ENCODE peak calls at places on chromosomes 1 and 21, in four cellular contexts. A, K, Z and C are unnamed samples.

GRCh38 chr1:151990856-151991198 is 2.8 kb downstream of the S100A10 start:
- DNase-seq in Z (no peak), K (peak), A (no peak), C (no peak)

GRCh38 chr1:162951553-162952315 is 90.8 kb upstream of the CCDC190 start:
- DNase-seq in K (no peak), Z (no peak), A (no peak), C (no peak)

GRCh38 chr1:76501136-76501535 is 366.1 kb upstream of the ST6GALNAC5 start:
- DNase-seq in K (no peak), A (no peak), Z (no peak), C (no peak)

GRCh38 chr21:16061194-16061593 is 331.4 kb downstream of the USP25 start:
- DNase-seq in Z (no peak), A (no peak), K (no peak), C (no peak)

GRCh38 chr1:22412932-22413727 is 38.5 kb upstream of the ZBTB40 start:
- DNase-seq in K (no peak), Z (no peak), A (peak), C (no peak)

GRCh38 chr1:235513495-235514366 is 9.5 kb upstream of the B3GALNT2 start:
- DNase-seq in A (peak), Z (peak), K (peak), C (no peak)

GRCh38 chr1:200660719-200661118 is 9.0 kb downstream of the DDX59 start:
- DNase-seq in Z (no peak), A (no peak), K (no peak), C (no peak)

GRCh38 chr1:117188268-117189108 is 22.2 kb downstream of the VTCN1 start:
- DNase-seq in A (no peak), Z (no peak), K (no peak), C (no peak)

GRCh38 chr1:186659946-186660472 is 20.2 kb downstream of the PTGS2 start:
- DNase-seq in Z (no peak), K (no peak), A (no peak), C (no peak)

GRCh38 chr21:38984568-38984967 is 178.8 kb downstream of the ETS2 start:
- DNase-seq in K (no peak), Z (no peak), A (no peak), C (no peak)

GRCh38 chr1:9822897-9823692 is 670 bp downstream of the CLSTN1 start:
- DNase-seq in Z (peak), K (no peak), A (peak), C (peak)

GRCh38 chr1:46757256-46757955 is 38.5 kb upstream of the EFCAB14 start:
- DNase-seq in A (no peak), K (no peak), Z (no peak), C (no peak)

GRCh38 chr1:147625274-147625986 is 44.9 kb downstream of the ACP6 start:
- DNase-seq in Z (no peak), K (peak), A (no peak), C (no peak)

GRCh38 chr1:5709976-5710375 is 282.2 kb downstream of the NPHP4 start:
- DNase-seq in A (no peak), Z (no peak), K (no peak), C (no peak)

GRCh38 chr1:59408608-59409007 is 111.7 kb downstream of the FGGY start:
- DNase-seq in Z (no peak), A (no peak), K (peak), C (no peak)

GRCh38 chr1:114319480-114319879 is 165.8 kb upstream of the SYT6 start:
- DNase-seq in K (no peak), A (no peak), Z (no peak), C (no peak)

GRCh38 chr21:35801388-35801787 is 258.9 kb downstream of the SETD4 start:
- DNase-seq in K (no peak), Z (no peak), A (no peak), C (no peak)

GRCh38 chr1:7705048-7705907 is 65.8 kb upstream of the VAMP3 start:
- DNase-seq in Z (no peak), K (no peak), A (no peak), C (peak)

GRCh38 chr1:162660598-162660997 is 28.3 kb downstream of the DDR2 start:
- DNase-seq in Z (no peak), K (no peak), A (no peak), C (no peak)

GRCh38 chr1:45409243-45409642 is 69.0 kb upstream of the MUTYH start:
- DNase-seq in A (no peak), K (no peak), Z (no peak), C (no peak)

GRCh38 chr21:25638634-25639166 is 358 bp upstream of the JAM2 start:
- DNase-seq in A (no peak), K (no peak), Z (no peak), C (no peak)

GRCh38 chr1:100184536-100184935 is 6.5 kb upstream of the LRRC39 start:
- DNase-seq in K (no peak), Z (no peak), A (no peak), C (no peak)

GRCh38 chr1:198662821-198663220 is 24.0 kb downstream of the PTPRC start:
- DNase-seq in K (no peak), A (no peak), Z (no peak), C (no peak)

GRCh38 chr1:34166191-34167090 is 1.4 kb upstream of the CSMD2 start:
- DNase-seq in Z (no peak), A (no peak), K (no peak), C (peak)

GRCh38 chr1:11701551-11701961 is 10.0 kb downstream of the DRAXIN start:
- DNase-seq in Z (no peak), K (no peak), A (no peak), C (no peak)

GRCh38 chr1:151282883-151283725 is 1.0 kb downstream of the ZNF687 start:
- DNase-seq in K (peak), Z (peak), A (peak), C (peak)

GRCh38 chr1:147892731-147893214 is 9.8 kb upstream of the GJA8 start:
- DNase-seq in Z (peak), A (peak), K (peak), C (peak)

GRCh38 chr1:45669859-45670655 is 16.3 kb downstream of the GPBP1L1 start:
- DNase-seq in A (no peak), K (no peak), Z (no peak), C (no peak)

GRCh38 chr1:17617787-17618557 is 78.5 kb downstream of the ARHGEF10L start:
- DNase-seq in A (no peak), Z (no peak), K (no peak), C (no peak)

GRCh38 chr1:176211395-176212165 is 4.5 kb upstream of the COP1 start:
- DNase-seq in Z (no peak), A (no peak), K (no peak), C (no peak)

GRCh38 chr1:176206961-176207902 is at the start of gene COP1:
- DNase-seq in K (peak), A (peak), Z (peak), C (peak)

GRCh38 chr1:176205322-176205914 is 1.7 kb downstream of the COP1 start:
- DNase-seq in Z (no peak), K (no peak), A (no peak), C (no peak)

GRCh38 chr1:176206006-176206960 is 803 bp downstream of the COP1 start:
- DNase-seq in Z (no peak), K (peak), A (peak), C (peak)

DNA sequence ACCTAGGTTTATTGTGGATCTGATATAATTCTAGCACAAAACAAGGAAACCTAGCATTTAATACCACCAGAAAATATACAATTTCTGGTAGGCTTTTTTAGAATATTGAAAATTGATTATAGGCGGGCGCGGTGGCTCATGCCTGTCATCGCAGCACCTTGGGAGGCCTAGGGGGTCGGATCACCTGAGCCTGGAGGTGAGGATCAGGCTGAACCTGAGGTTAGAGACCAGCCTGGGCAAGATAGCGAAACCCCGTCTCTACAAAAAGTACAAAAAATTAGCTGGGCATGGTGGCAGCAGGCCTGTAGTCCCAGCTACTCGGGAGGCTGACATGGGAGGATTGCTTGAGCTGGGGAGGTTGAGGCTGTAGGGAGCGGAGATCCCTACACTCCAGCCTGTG is 948 bp upstream of the COP1 start:
- DNase-seq in A (no peak), K (no peak), Z (no peak), C (no peak)
- TF ChIP-seq JUN in A (no peak), K (no peak), Z (no peak), C (no peak)

GRCh38 chr21:17921579-17922530 is 102.7 kb upstream of the C21orf91 start:
- DNase-seq in Z (no peak), K (no peak), A (no peak), C (no peak)
- TF ChIP-seq HMGXB4 in Z (no peak), K (no peak), A (no peak), C (no peak)

DNA sequence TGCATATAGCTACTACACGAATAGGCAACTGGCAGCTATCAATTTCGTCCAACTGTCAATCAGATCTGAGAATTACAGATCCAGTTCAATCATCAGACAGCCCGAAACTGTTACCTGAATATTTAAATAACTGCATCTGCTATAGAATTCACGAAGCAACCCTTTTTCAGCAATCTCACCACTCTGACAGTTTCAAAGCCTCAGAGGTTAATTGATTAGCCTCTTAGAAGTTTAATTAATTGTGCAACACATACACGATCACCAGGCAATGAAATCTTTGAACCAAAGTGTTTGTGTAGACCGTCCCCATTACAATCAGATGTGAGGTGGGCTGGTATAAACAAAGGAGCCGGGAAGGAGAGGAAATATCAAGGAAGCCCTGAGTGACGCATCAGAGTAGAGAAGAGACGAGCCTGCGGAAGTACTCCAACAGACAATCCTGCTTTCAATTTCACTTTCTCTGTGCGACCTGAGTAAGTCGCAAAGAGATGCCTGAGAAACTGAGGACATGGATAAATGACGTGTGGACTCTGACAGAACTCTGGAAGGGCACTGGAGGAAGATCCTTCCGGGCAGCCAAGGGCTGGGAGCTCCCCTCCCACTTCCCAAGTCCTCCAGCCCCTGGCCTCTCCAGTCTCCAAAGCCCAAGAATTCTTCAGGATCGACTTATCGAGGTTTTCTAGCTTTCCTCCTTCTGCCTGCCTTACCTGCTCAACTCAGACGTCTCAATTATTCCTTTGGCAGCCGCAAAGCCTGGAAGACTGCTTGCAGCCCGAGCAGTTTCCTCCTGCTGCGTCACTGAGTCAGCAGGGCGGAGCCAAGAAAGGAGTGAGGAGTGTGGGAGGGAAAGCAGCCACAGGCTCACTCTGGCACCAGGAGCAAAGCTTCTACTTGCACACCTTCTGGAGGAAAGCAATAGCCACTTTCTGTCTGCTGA is at the start of gene RNASEL:
- DNase-seq in A (peak), Z (peak), K (no peak), C (peak)
- TF ChIP-seq JUN in A (no peak), Z (no peak), K (no peak), C (no peak)

GRCh38 chr1:153991806-153992205 is 1.2 kb downstream of the RPS27 start:
- DNase-seq in K (no peak), A (no peak), Z (no peak), C (no peak)

GRCh38 chr1:153987621-153988020 is 1.5 kb upstream of the RAB13 start:
- DNase-seq in A (no peak), K (no peak), Z (no peak), C (no peak)

GRCh38 chr1:153995640-153996039 is 5.1 kb downstream of the RPS27 start:
- DNase-seq in K (no peak), Z (no peak), A (no peak), C (no peak)

GRCh38 chr1:153990468-153991150 is at the start of gene RPS27:
- DNase-seq in K (peak), A (peak), Z (peak), C (peak)

DNA sequence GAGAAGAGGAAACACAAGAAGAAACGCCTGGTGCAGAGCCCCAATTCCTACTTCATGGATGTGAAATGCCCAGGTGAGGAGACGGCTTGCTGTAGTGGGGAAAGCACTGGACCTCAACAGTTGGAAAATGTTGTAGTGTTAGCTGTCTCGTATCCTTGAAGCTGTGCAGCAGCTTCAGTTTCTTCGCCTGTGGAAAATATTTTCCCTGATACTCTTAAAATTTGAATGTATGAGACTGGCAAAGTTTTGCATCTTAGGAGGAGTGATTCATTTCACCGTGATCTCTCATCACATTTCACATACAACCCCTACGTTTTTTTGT is 550 bp downstream of the RPS27 start:
- DNase-seq in Z (no peak), K (no peak), A (no peak), C (no peak)
- TF ChIP-seq HMGXB4 in Z (no peak), K (no peak), A (no peak), C (no peak)

DNA sequence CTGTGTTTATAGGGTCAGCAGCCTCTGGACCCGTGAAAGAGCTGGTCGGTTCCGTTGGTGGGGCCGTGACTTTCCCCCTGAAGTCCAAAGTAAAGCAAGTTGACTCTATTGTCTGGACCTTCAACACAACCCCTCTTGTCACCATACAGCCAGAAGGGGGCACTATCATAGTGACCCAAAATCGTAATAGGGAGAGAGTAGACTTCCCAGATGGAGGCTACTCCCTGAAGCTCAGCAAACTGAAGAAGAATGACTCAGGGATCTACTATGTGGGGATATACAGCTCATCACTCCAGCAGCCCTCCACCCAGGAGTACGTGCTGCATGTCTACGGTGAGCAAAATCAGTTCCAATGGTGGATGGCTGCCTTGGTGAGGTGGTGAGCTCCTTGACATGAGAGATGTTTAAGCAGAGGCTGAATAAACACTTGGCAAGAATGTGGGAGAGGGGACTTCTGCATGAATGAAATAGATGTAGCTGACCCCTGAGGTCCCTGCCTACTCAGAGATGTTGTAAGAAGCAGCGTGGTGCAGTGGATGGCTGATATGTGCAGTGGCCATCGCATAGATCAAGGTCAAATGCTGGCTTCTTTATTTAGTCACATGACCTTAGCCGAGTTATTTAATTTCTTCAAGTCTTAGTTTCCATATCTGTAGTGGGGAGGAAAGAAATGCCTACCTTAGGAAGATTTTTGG is 9.3 kb downstream of the SLAMF7 start:
- DNase-seq in Z (peak), K (no peak), A (peak), C (no peak)
- TF ChIP-seq JUN in Z (no peak), K (no peak), A (no peak), C (no peak)

GRCh38 chr1:53163291-53163768 is 20.9 kb upstream of the SLC1A7 start:
- DNase-seq in Z (no peak), A (no peak), K (no peak), C (no peak)

GRCh38 chr1:53165408-53165961 is 23.0 kb upstream of the SLC1A7 start:
- DNase-seq in A (no peak), K (no peak), Z (no peak), C (no peak)

GRCh38 chr1:53162621-53163020 is 20.2 kb upstream of the SLC1A7 start:
- DNase-seq in Z (no peak), A (no peak), K (no peak), C (no peak)

GRCh38 chr1:53166366-53166765 is 23.9 kb upstream of the SLC1A7 start:
- DNase-seq in A (no peak), Z (no peak), K (no peak), C (no peak)

GRCh38 chr1:53166912-53167311 is 24.5 kb upstream of the SLC1A7 start:
- DNase-seq in K (no peak), Z (no peak), A (no peak), C (no peak)
- TF ChIP-seq HMGXB4 in K (no peak), Z (no peak), A (no peak), C (no peak)

GRCh38 chr1:109214695-109215623 is 1.2 kb downstream of the SARS1 start:
- DNase-seq in K (peak), A (peak), Z (peak), C (peak)
- TF ChIP-seq JUN in K (no peak), A (no peak), Z (no peak), C (no peak)

DNA sequence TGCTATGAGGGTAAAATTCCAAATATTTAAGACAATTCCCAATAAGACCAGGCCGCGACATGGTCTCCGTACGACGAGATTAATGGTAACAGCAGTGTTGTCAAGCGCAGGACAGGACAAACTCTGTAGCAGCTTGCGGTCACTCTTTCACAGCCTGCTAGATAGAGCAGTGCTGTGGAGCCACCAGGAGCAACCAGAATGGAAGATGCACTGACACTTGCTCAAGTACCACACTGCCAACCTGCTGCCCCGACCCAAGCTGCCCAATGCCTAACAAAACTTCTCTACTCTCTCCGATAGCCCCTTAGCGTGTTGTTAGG is 636 bp downstream of the WARS2 start:
- DNase-seq in Z (peak), K (no peak), A (no peak), C (no peak)
- TF ChIP-seq HMGXB4 in Z (no peak), K (no peak), A (no peak), C (no peak)

DNA sequence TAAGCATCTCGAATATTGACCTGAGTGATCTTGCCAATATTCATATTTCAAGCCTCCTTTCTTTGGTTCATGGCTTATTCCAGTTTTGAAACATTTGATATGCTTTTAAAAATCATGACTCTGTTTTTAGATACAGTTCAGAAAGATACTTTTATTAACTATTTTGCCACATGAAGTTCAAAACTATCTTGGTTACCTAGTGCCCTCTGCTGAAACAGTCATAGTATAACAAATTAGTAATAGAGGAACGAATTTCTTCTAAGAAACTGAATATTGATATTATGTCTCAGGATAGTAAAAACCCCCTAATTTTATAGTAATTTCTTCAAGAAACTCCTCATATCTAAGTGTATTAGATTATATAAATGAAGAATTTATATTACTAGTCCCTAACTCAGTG is 52.6 kb upstream of the RC3H1 start:
- DNase-seq in K (no peak), A (no peak), Z (no peak), C (no peak)
- TF ChIP-seq JUN in K (no peak), A (no peak), Z (no peak), C (no peak)